ENCODE peak calls at places on chromosomes 12 and 14, in four cellular contexts. K is GM12891, P is H1, R is HepG2. Z is an unnamed sample.

GRCh38 chr12:5945071-5946008 is at the start of gene ANO2:
- DNase-seq in P (peak; percentile 71), K (no peak), R (no peak), Z (no peak)

GRCh38 chr14:29442720-29443119 is 484.9 kb downstream of the PRKD1 start:
- DNase-seq in P (no peak), K (no peak), R (no peak), Z (no peak)

GRCh38 chr12:20436367-20436766 is 68.0 kb downstream of the PDE3A start:
- DNase-seq in P (no peak), K (no peak), R (no peak), Z (no peak)

GRCh38 chr12:124509676-124510300 is 57.6 kb downstream of the NCOR2 start:
- DNase-seq in K (no peak), P (no peak), R (peak; percentile 86), Z (no peak)

GRCh38 chr12:109782322-109782695 is 50.9 kb downstream of the TRPV4 start:
- DNase-seq in R (no peak), P (no peak), K (no peak), Z (no peak)

GRCh38 chr12:128338344-128338743 is 71.4 kb downstream of the TMEM132C start:
- DNase-seq in K (no peak), R (no peak), P (no peak), Z (no peak)

GRCh38 chr12:31369712-31370521 is 44.0 kb upstream of the SINHCAF start:
- DNase-seq in P (no peak), K (no peak), R (peak; percentile 24), Z (no peak)

GRCh38 chr14:34906287-34906686 is 31.1 kb upstream of the BAZ1A start:
- DNase-seq in P (no peak), R (no peak), K (no peak), Z (no peak)

GRCh38 chr12:122891661-122892525 is 4.0 kb downstream of the VPS37B start:
- DNase-seq in P (no peak), R (no peak), K (no peak), Z (no peak)

GRCh38 chr12:52836042-52836466 is 1.9 kb upstream of the KRT79 start:
- DNase-seq in R (no peak), P (no peak), K (no peak), Z (no peak)

GRCh38 chr12:62537544-62537943 is 70.9 kb downstream of the MON2 start:
- DNase-seq in R (no peak), P (no peak), K (no peak), Z (no peak)

GRCh38 chr12:121088208-121088585 is 44.5 kb upstream of the P2RX7 start:
- DNase-seq in K (no peak), R (no peak), P (peak; percentile 8), Z (no peak)

GRCh38 chr12:49538740-49539403 is at the start of gene KCNH3:
- DNase-seq in R (no peak), K (peak; percentile 97), P (peak; percentile 76), Z (peak; percentile 96)

GRCh38 chr12:34403706-34404376 is 381.5 kb downstream of the ALG10 start:
- DNase-seq in R (no peak), K (no peak), P (peak; percentile 8), Z (no peak)

GRCh38 chr12:43736921-43737440 is 21.6 kb downstream of the PUS7L start:
- DNase-seq in K (no peak), R (no peak), P (no peak), Z (no peak)

GRCh38 chr12:24860546-24860945 is 88.4 kb downstream of the BCAT1 start:
- DNase-seq in R (no peak), P (no peak), K (no peak), Z (no peak)

GRCh38 chr14:61542848-61543790 is 152.2 kb upstream of the HIF1A start:
- DNase-seq in P (no peak), R (no peak), K (no peak), Z (no peak)

GRCh38 chr12:24960222-24960855 is 11.4 kb upstream of the BCAT1 start:
- DNase-seq in R (peak; percentile 36), K (no peak), P (peak; percentile 66), Z (no peak)

GRCh38 chr14:101880016-101880297 is 84.4 kb upstream of the DYNC1H1 start:
- DNase-seq in K (no peak), P (no peak), R (no peak), Z (no peak)

GRCh38 chr14:72303930-72304329 is 371.7 kb downstream of the RGS6 start:
- DNase-seq in R (no peak), P (no peak), K (no peak), Z (no peak)

GRCh38 chr12:52167578-52167977 is 24.2 kb downstream of the KRT80 start:
- DNase-seq in R (no peak), P (no peak), K (no peak), Z (no peak)

GRCh38 chr12:48126953-48127630 is 7.9 kb downstream of the PFKM start:
- DNase-seq in R (no peak), P (no peak), K (no peak), Z (no peak)

GRCh38 chr12:71503579-71504470 is 64.2 kb downstream of the LGR5 start:
- DNase-seq in R (no peak), P (no peak), K (no peak), Z (no peak)

GRCh38 chr14:103019236-103019635 is 38.1 kb downstream of the CDC42BPB start:
- DNase-seq in K (no peak), R (no peak), P (no peak), Z (no peak)

GRCh38 chr14:44803239-44803905 is 158.4 kb downstream of the KLHL28 start:
- DNase-seq in P (no peak), K (no peak), R (peak; percentile 35), Z (no peak)

GRCh38 chr14:54048736-54049135 is 92.1 kb upstream of the BMP4 start:
- DNase-seq in R (peak; percentile 92), P (no peak), K (no peak), Z (no peak)

GRCh38 chr12:4320287-4320858 is 640 bp upstream of the TIGAR start:
- DNase-seq in P (no peak), K (no peak), R (no peak), Z (no peak)

GRCh38 chr12:116136340-116136739 is 141.2 kb downstream of the MED13L start:
- DNase-seq in P (no peak), R (no peak), K (no peak), Z (no peak)

GRCh38 chr12:118061876-118062791 is 1.2 kb upstream of the WSB2 start:
- DNase-seq in P (peak; percentile 73), R (no peak), K (peak; percentile 21), Z (peak; percentile 34)

GRCh38 chr12:71686658-71687025 is 760 bp downstream of the TMEM19 start:
- DNase-seq in K (no peak), P (no peak), R (no peak), Z (no peak)

GRCh38 chr12:65152586-65152985 is 16.8 kb upstream of the LEMD3 start:
- DNase-seq in K (no peak), P (no peak), R (no peak), Z (no peak)

GRCh38 chr14:102050625-102051024 is 36.2 kb downstream of the HSP90AA1 start:
- DNase-seq in P (no peak), K (no peak), R (no peak), Z (no peak)

GRCh38 chr14:91899213-91899612 is 31.9 kb upstream of the TC2N start:
- DNase-seq in R (no peak), P (no peak), K (no peak), Z (no peak)

GRCh38 chr14:63562414-63562813 is 19.2 kb upstream of the PPP2R5E start:
- DNase-seq in R (no peak), K (no peak), P (no peak), Z (no peak)

GRCh38 chr12:56724989-56725722 is at the start of gene NACA:
- DNase-seq in P (peak; percentile 91), K (peak; percentile 92), R (peak; percentile 95), Z (peak; percentile 95)
- TF ChIP-seq POLR2A in P (peak; percentile 93), K (peak; percentile 98), R (peak; percentile 97), Z (peak; percentile 98)

DNA sequence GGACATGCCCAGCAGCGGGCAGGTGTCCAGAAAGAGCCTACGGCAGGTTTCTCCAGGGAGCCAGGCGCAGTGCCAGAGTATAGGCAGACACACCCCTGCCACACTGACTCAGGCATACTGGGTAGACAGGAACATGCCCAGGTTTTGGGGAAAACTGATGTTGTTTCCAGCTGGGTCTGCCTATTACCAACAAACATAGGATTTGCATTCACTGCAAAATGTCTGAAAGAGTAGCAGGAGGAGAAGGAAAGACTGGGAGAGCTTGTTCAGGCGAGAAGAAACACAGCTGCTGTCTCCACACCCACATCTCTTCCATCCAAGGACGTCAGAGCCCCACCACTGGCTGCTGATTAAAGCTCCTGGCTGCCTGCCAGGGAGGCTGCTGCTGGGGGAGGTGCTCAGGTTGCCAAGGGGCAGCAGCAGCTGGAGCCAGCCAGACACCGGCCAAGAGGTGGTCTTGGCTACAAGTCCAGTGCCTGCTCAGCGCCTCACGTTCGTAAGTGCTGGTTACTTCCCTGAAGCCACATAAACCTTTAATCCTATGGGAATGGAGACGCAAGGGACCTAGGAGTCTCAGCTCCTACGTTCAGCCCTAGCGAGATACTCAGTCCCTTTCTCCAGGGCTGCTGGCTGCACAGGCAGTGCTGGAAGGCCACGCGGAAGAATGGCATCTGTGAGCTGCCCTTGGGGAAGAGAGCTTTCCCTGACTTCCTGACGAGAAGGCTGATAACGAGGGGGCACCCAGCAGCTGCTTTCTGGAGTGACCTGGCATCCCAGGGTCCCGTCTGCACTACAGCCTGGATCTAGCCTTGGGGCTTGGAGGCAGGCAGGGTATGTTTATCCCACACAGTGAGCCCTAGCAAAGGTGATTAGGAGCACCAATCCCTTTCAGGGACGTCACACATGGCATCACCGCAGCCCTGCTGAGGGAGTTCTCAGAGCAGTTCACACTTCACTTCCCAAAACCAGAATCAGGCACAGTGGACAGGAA is 58.1 kb downstream of the PLEKHG3 start:
- DNase-seq in R (peak; percentile 35), P (no peak), K (no peak), Z (no peak)
- TF ChIP-seq POLR2AphosphoS5 in R (no peak), P (no peak), K (no peak), Z (no peak)

DNA sequence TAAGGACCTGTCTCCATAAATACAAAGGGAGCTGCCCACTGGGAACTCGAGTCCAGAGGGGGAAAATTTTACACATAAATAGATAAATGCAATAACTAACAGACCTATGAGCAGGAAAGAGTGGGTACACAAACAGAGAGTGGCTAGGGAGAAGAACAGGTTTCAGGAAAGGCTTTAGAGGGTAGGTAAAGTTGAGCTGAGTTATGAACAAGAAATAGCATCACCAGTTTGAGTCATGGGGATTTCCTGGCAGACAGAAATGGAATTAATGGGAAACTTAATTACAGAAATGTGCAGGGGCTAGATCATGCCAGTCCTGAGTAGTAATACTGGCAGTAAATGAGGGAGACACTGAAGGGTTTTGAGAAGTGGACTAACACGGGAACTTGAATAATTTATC is 58.0 kb upstream of the CCDC175 start:
- DNase-seq in R (no peak), P (no peak), K (no peak), Z (no peak)
- TF ChIP-seq TAF1 in R (no peak), P (no peak), K (no peak), Z (no peak)

GRCh38 chr14:20989787-20990600 is at the start of gene METTL17:
- DNase-seq in R (peak; percentile 98), P (peak; percentile 89), K (peak; percentile 79), Z (peak; percentile 77)
- TF ChIP-seq POLR2A in R (peak; percentile 86), P (no peak), K (peak; percentile 88), Z (peak; percentile 90)

GRCh38 chr12:112125250-112125999 is at the start of gene TRAFD1:
- DNase-seq in K (peak; percentile 97), R (peak; percentile 94), P (peak; percentile 99), Z (peak; percentile 98)
- TF ChIP-seq POLR2AphosphoS5 in K (peak; percentile 99), R (peak; percentile 94), P (peak; percentile 92), Z (peak; percentile 99)

Z was measured in GM12892.